ENCODE peak calls at places on chromosomes 7 and 10, in nine cellular contexts. One of them, this sample, is unnamed.

GRCh38 chr10:131264110-131264788 is 47.3 kb downstream of the TCERG1L start:
- DNase-seq in sigmoid colon: peak; percentile 29
- DNase-seq in HepG2: no peak
- DNase-seq in vagina: no peak
- DNase-seq in prostate gland: no peak
- DNase-seq in esophagus muscularis mucosa: no peak
- DNase-seq in transverse colon: no peak
- DNase-seq in stomach: no peak
- DNase-seq in suprapubic skin: no peak
- DNase-seq in this sample: peak; percentile 58

GRCh38 chr10:33653584-33654367 is 319.3 kb upstream of the NRP1 start:
- DNase-seq in sigmoid colon: no peak
- DNase-seq in suprapubic skin: no peak
- DNase-seq in vagina: no peak
- DNase-seq in HepG2: no peak
- DNase-seq in stomach: no peak
- DNase-seq in transverse colon: no peak
- DNase-seq in esophagus muscularis mucosa: no peak
- DNase-seq in prostate gland: no peak
- DNase-seq in this sample: no peak

GRCh38 chr10:123666318-123667291 is at the start of gene GPR26:
- DNase-seq in prostate gland: no peak
- DNase-seq in sigmoid colon: no peak
- DNase-seq in esophagus muscularis mucosa: no peak
- DNase-seq in HepG2: no peak
- DNase-seq in suprapubic skin: no peak
- DNase-seq in transverse colon: no peak
- DNase-seq in stomach: no peak
- DNase-seq in vagina: no peak
- DNase-seq in this sample: no peak

GRCh38 chr10:4059471-4060138 is 274.6 kb upstream of the KLF6 start:
- DNase-seq in stomach: no peak
- DNase-seq in prostate gland: no peak
- DNase-seq in sigmoid colon: no peak
- DNase-seq in suprapubic skin: no peak
- DNase-seq in esophagus muscularis mucosa: no peak
- DNase-seq in vagina: no peak
- DNase-seq in HepG2: no peak
- DNase-seq in transverse colon: no peak
- DNase-seq in this sample: no peak

GRCh38 chr10:103564116-103564501 is 70.6 kb downstream of the NEURL1 start:
- DNase-seq in sigmoid colon: peak; percentile 84
- DNase-seq in prostate gland: no peak
- DNase-seq in HepG2: no peak
- DNase-seq in vagina: no peak
- DNase-seq in transverse colon: no peak
- DNase-seq in stomach: no peak
- DNase-seq in esophagus muscularis mucosa: no peak
- DNase-seq in suprapubic skin: no peak
- DNase-seq in this sample: no peak

GRCh38 chr7:32500922-32501341 is 5.6 kb downstream of the AVL9 start:
- DNase-seq in vagina: no peak
- DNase-seq in prostate gland: no peak
- DNase-seq in esophagus muscularis mucosa: peak; percentile 75
- DNase-seq in stomach: no peak
- DNase-seq in transverse colon: no peak
- DNase-seq in HepG2: no peak
- DNase-seq in sigmoid colon: no peak
- DNase-seq in suprapubic skin: no peak
- DNase-seq in this sample: no peak

GRCh38 chr10:32327364-32327691 is 19.6 kb downstream of the EPC1 start:
- DNase-seq in vagina: no peak
- DNase-seq in stomach: no peak
- DNase-seq in suprapubic skin: no peak
- DNase-seq in prostate gland: no peak
- DNase-seq in esophagus muscularis mucosa: no peak
- DNase-seq in transverse colon: no peak
- DNase-seq in sigmoid colon: no peak
- DNase-seq in HepG2: no peak
- DNase-seq in this sample: no peak

GRCh38 chr7:90629306-90629918 is 33.3 kb downstream of the CDK14 start:
- DNase-seq in prostate gland: peak; percentile 34
- DNase-seq in stomach: no peak
- DNase-seq in HepG2: peak; percentile 46
- DNase-seq in suprapubic skin: no peak
- DNase-seq in vagina: no peak
- DNase-seq in transverse colon: no peak
- DNase-seq in sigmoid colon: no peak
- DNase-seq in esophagus muscularis mucosa: no peak
- DNase-seq in this sample: no peak

GRCh38 chr10:34999532-34999931 is 90.6 kb downstream of the CUL2 start:
- DNase-seq in transverse colon: no peak
- DNase-seq in vagina: no peak
- DNase-seq in esophagus muscularis mucosa: no peak
- DNase-seq in stomach: no peak
- DNase-seq in sigmoid colon: no peak
- DNase-seq in suprapubic skin: no peak
- DNase-seq in HepG2: peak; percentile 29
- DNase-seq in prostate gland: no peak
- DNase-seq in this sample: no peak

GRCh38 chr10:34995925-34996324 is 94.2 kb downstream of the CUL2 start:
- DNase-seq in vagina: no peak
- DNase-seq in sigmoid colon: no peak
- DNase-seq in HepG2: no peak
- DNase-seq in esophagus muscularis mucosa: no peak
- DNase-seq in transverse colon: no peak
- DNase-seq in stomach: no peak
- DNase-seq in suprapubic skin: no peak
- DNase-seq in prostate gland: no peak
- DNase-seq in this sample: no peak

GRCh38 chr10:34994565-34995142 is 95.5 kb downstream of the CUL2 start:
- DNase-seq in esophagus muscularis mucosa: no peak
- DNase-seq in stomach: peak; percentile 55
- DNase-seq in transverse colon: peak; percentile 40
- DNase-seq in vagina: no peak
- DNase-seq in HepG2: peak; percentile 79
- DNase-seq in sigmoid colon: no peak
- DNase-seq in suprapubic skin: no peak
- DNase-seq in prostate gland: peak; percentile 62
- DNase-seq in this sample: no peak

GRCh38 chr10:34998940-34999339 is 91.2 kb downstream of the CUL2 start:
- DNase-seq in transverse colon: no peak
- DNase-seq in HepG2: no peak
- DNase-seq in prostate gland: no peak
- DNase-seq in stomach: no peak
- DNase-seq in esophagus muscularis mucosa: no peak
- DNase-seq in sigmoid colon: no peak
- DNase-seq in suprapubic skin: no peak
- DNase-seq in vagina: no peak
- DNase-seq in this sample: no peak

DNA sequence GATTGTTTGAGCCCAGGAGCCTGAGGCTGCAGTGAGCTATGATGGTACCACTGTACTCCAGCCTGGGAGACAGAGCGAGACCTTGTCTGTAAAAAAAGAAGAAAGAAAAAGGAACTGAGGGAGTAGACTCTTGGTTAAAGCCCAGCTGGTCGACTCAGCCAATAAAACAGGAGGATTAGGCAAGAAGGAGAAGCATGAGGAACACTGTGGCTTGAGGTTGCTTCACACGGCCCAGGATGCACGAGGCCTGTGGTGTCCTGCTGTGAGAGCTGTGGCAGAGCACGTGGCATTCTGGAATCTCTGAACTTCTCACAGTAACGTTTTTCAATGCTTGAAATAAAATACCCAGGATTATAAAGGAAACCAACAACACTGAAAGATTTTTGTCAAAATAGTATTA is 93.3 kb downstream of the CUL2 start:
- DNase-seq in transverse colon: peak; percentile 13
- DNase-seq in stomach: no peak
- DNase-seq in suprapubic skin: no peak
- DNase-seq in prostate gland: no peak
- DNase-seq in vagina: no peak
- DNase-seq in HepG2: no peak
- DNase-seq in sigmoid colon: no peak
- DNase-seq in esophagus muscularis mucosa: no peak
- DNase-seq in this sample: no peak
- TF ChIP-seq POLR2AphosphoS5 in transverse colon: no peak
- TF ChIP-seq POLR2AphosphoS5 in stomach: no peak
- TF ChIP-seq POLR2AphosphoS5 in suprapubic skin: no peak
- TF ChIP-seq POLR2AphosphoS5 in prostate gland: no peak
- TF ChIP-seq POLR2AphosphoS5 in vagina: no peak
- TF ChIP-seq POLR2AphosphoS5 in HepG2: no peak
- TF ChIP-seq POLR2AphosphoS5 in sigmoid colon: no peak
- TF ChIP-seq POLR2AphosphoS5 in esophagus muscularis mucosa: no peak
- TF ChIP-seq POLR2AphosphoS5 in this sample: peak; percentile 40

DNA sequence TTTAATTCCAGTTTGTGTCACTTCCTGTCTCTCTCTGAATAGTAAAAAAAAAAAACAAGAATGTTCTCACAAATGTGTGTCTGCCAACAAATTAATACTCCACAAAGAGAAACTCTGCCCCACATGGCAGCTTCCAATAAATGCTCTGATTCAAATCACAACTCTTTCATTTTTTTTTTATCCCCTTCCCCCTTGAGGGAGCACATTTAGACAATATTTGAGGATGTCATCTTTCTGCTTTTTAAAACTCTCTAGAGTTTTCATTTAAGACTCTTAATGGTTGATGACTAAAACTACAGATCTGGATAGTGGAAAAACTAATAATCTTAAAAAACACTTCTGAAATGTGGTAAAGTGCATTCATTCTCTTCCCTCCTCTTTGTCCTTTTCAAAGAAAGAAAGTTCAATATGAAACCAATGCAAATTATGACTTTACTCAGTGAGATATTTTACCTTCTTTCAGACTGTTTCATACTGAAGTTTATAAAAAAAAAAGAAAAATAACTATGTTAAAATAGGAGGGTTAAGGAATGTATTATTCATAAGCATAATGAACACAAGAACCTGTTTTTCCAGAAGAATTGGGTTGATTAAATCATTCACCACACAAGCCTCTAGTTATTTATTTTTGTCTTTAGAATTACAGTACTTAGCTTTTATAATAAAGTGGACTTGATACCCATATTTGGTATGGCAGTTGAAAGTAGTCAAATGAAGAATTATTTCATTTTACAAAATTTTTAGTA is 42.4 kb downstream of the ARID5B start:
- DNase-seq in stomach: no peak
- DNase-seq in transverse colon: no peak
- DNase-seq in HepG2: no peak
- DNase-seq in suprapubic skin: no peak
- DNase-seq in vagina: no peak
- DNase-seq in prostate gland: no peak
- DNase-seq in sigmoid colon: no peak
- DNase-seq in esophagus muscularis mucosa: no peak
- DNase-seq in this sample: no peak
- H3K4me1 ChIP-seq in stomach: peaks cover 63% of the 10 kb centered on the region
- H3K4me1 ChIP-seq in transverse colon: peaks cover 12% of the 10 kb centered on the region
- H3K4me1 ChIP-seq in HepG2: peaks cover 14% of the 10 kb centered on the region
- H3K4me1 ChIP-seq in suprapubic skin: peaks cover 42% of the 10 kb centered on the region
- H3K4me1 ChIP-seq in vagina: peaks cover 57% of the 10 kb centered on the region
- H3K4me1 ChIP-seq in prostate gland: no peaks in the 10 kb centered on the region
- H3K4me1 ChIP-seq in sigmoid colon: peaks cover 46% of the 10 kb centered on the region
- H3K4me1 ChIP-seq in esophagus muscularis mucosa: peaks cover 15% of the 10 kb centered on the region
- H3K4me1 ChIP-seq in this sample: peaks cover 55% of the 10 kb centered on the region

GRCh38 chr10:29734640-29734979 is 99.8 kb upstream of the SVIL start:
- DNase-seq in sigmoid colon: no peak
- DNase-seq in stomach: no peak
- DNase-seq in vagina: no peak
- DNase-seq in suprapubic skin: peak; percentile 69
- DNase-seq in esophagus muscularis mucosa: no peak
- DNase-seq in HepG2: no peak
- DNase-seq in transverse colon: no peak
- DNase-seq in prostate gland: no peak
- DNase-seq in this sample: no peak

GRCh38 chr10:29734980-29735627 is 100.3 kb upstream of the SVIL start:
- DNase-seq in stomach: peak; percentile 61
- DNase-seq in suprapubic skin: peak; percentile 88
- DNase-seq in prostate gland: peak; percentile 33
- DNase-seq in vagina: no peak
- DNase-seq in sigmoid colon: peak; percentile 84
- DNase-seq in transverse colon: peak; percentile 66
- DNase-seq in esophagus muscularis mucosa: no peak
- DNase-seq in HepG2: no peak
- DNase-seq in this sample: peak; percentile 94

GRCh38 chr10:29735628-29736324 is 101.0 kb upstream of the SVIL start:
- DNase-seq in vagina: no peak
- DNase-seq in stomach: peak; percentile 86
- DNase-seq in transverse colon: peak; percentile 92
- DNase-seq in sigmoid colon: peak; percentile 96
- DNase-seq in prostate gland: peak; percentile 90
- DNase-seq in suprapubic skin: peak; percentile 91
- DNase-seq in esophagus muscularis mucosa: peak; percentile 97
- DNase-seq in HepG2: peak; percentile 61
- DNase-seq in this sample: peak; percentile 97

GRCh38 chr10:29737209-29737565 is 102.4 kb upstream of the SVIL start:
- DNase-seq in stomach: no peak
- DNase-seq in esophagus muscularis mucosa: no peak
- DNase-seq in transverse colon: no peak
- DNase-seq in vagina: no peak
- DNase-seq in sigmoid colon: no peak
- DNase-seq in suprapubic skin: no peak
- DNase-seq in prostate gland: no peak
- DNase-seq in HepG2: no peak
- DNase-seq in this sample: no peak

DNA sequence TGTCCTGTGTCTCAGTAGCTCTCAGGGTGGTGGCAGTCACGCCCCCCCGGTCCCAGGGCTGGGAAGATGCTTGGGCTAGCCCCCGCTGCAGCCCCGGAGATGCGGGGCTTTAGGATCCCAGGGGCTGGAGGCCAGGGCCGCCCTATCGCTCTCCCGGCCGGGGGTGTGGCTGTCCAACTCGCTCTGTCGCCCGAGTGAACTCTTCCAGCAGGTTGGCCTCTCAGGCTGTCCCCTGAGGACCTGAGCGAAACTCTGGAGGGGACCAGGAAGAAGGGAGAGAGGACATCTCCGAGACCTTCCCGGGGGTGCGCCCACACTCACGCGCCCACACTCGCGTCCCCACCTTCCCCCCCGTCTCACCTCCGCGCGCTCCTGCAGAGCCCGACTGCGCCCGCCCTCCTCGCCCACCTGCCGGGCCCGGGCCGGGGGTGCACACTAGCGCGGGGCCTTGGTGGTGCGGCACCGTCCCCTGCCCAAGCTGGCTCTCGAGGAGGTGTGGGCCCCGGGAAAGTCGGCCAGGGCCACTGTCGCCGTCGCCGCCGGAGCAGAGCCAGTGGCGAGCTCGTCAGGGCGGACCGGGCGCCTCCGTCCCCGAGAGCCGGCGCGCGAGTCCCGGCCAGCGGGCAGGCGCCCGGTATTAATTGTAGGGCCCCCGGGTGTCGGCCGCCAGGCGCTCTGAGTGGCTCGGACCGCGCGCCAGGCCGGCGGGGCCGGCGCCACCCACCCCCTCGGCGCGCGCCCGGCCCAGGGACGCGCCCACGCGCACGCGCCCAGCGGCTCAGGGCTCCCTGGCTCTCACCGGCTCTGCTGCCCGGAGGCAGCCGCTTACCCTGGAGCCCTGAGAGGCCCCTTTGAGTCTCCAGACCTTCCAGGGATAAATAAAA is 101.8 kb upstream of the SVIL start:
- DNase-seq in vagina: no peak
- DNase-seq in HepG2: no peak
- DNase-seq in transverse colon: peak; percentile 70
- DNase-seq in suprapubic skin: peak; percentile 79
- DNase-seq in prostate gland: peak; percentile 61
- DNase-seq in sigmoid colon: peak; percentile 88
- DNase-seq in esophagus muscularis mucosa: no peak
- DNase-seq in stomach: peak; percentile 67
- DNase-seq in this sample: peak; percentile 88
- TF ChIP-seq POLR2AphosphoS5 in vagina: peak; percentile 57
- TF ChIP-seq POLR2AphosphoS5 in HepG2: no peak
- TF ChIP-seq POLR2AphosphoS5 in transverse colon: peak; percentile 79
- TF ChIP-seq POLR2AphosphoS5 in suprapubic skin: no peak
- TF ChIP-seq POLR2AphosphoS5 in prostate gland: no peak
- TF ChIP-seq POLR2AphosphoS5 in sigmoid colon: peak; percentile 86
- TF ChIP-seq POLR2AphosphoS5 in esophagus muscularis mucosa: peak; percentile 93
- TF ChIP-seq POLR2AphosphoS5 in stomach: peak; percentile 31
- TF ChIP-seq POLR2AphosphoS5 in this sample: no peak

GRCh38 chr10:69463886-69464285 is 12.6 kb downstream of the TSPAN15 start:
- DNase-seq in HepG2: no peak
- DNase-seq in transverse colon: no peak
- DNase-seq in stomach: no peak
- DNase-seq in suprapubic skin: no peak
- DNase-seq in prostate gland: no peak
- DNase-seq in sigmoid colon: no peak
- DNase-seq in esophagus muscularis mucosa: no peak
- DNase-seq in vagina: no peak
- DNase-seq in this sample: peak; percentile 29

GRCh38 chr10:69466158-69466490 is 14.9 kb downstream of the TSPAN15 start:
- DNase-seq in esophagus muscularis mucosa: no peak
- DNase-seq in HepG2: no peak
- DNase-seq in suprapubic skin: no peak
- DNase-seq in stomach: no peak
- DNase-seq in transverse colon: no peak
- DNase-seq in prostate gland: no peak
- DNase-seq in vagina: no peak
- DNase-seq in sigmoid colon: no peak
- DNase-seq in this sample: peak; percentile 35

GRCh38 chr10:69465457-69466157 is 14.3 kb downstream of the TSPAN15 start:
- DNase-seq in esophagus muscularis mucosa: no peak
- DNase-seq in sigmoid colon: no peak
- DNase-seq in stomach: no peak
- DNase-seq in vagina: no peak
- DNase-seq in HepG2: no peak
- DNase-seq in suprapubic skin: no peak
- DNase-seq in prostate gland: no peak
- DNase-seq in transverse colon: no peak
- DNase-seq in this sample: peak; percentile 66

GRCh38 chr10:69464801-69465401 is 13.6 kb downstream of the TSPAN15 start:
- DNase-seq in HepG2: no peak
- DNase-seq in sigmoid colon: peak; percentile 79
- DNase-seq in stomach: peak; percentile 34
- DNase-seq in esophagus muscularis mucosa: no peak
- DNase-seq in vagina: no peak
- DNase-seq in transverse colon: peak; percentile 65
- DNase-seq in suprapubic skin: no peak
- DNase-seq in prostate gland: no peak
- DNase-seq in this sample: peak; percentile 75

GRCh38 chr10:69464401-69464800 is 13.1 kb downstream of the TSPAN15 start:
- DNase-seq in stomach: no peak
- DNase-seq in HepG2: no peak
- DNase-seq in prostate gland: no peak
- DNase-seq in vagina: no peak
- DNase-seq in transverse colon: no peak
- DNase-seq in esophagus muscularis mucosa: no peak
- DNase-seq in suprapubic skin: no peak
- DNase-seq in sigmoid colon: no peak
- DNase-seq in this sample: peak; percentile 37
- H3K4me1 ChIP-seq in stomach: peaks cover 100% of the 10 kb centered on the region
- H3K4me1 ChIP-seq in HepG2: peaks cover 11% of the 10 kb centered on the region
- H3K4me1 ChIP-seq in prostate gland: peaks cover 2% of the 10 kb centered on the region
- H3K4me1 ChIP-seq in vagina: peaks cover 42% of the 10 kb centered on the region
- H3K4me1 ChIP-seq in transverse colon: peaks cover 49% of the 10 kb centered on the region
- H3K4me1 ChIP-seq in esophagus muscularis mucosa: peaks cover 81% of the 10 kb centered on the region
- H3K4me1 ChIP-seq in suprapubic skin: peaks cover 40% of the 10 kb centered on the region
- H3K4me1 ChIP-seq in sigmoid colon: peaks cover 100% of the 10 kb centered on the region
- H3K4me1 ChIP-seq in this sample: peaks cover 55% of the 10 kb centered on the region